ENCODE peak calls at places on chromosome 3, in nine cellular contexts. One of them, this sample, is unnamed.

GRCh38 chr3:159762238-159762637 is 226.4 kb upstream of the IL12A start:
- DNase-seq in activated effector memory CD4-positive, alpha-beta T cell treated with Interleukin-2 at 50 U/mL for 16 hours: no peak
- DNase-seq in left cardiac atrium: no peak
- DNase-seq in substantia nigra: no peak
- DNase-seq in H1: no peak
- DNase-seq in H7: no peak
- DNase-seq in NCI-H1694: no peak
- DNase-seq in hypothalamus: no peak
- DNase-seq in upper lobe of right lung: no peak
- DNase-seq in this sample: peak

GRCh38 chr3:179179979-179180758 is 32.0 kb downstream of the PIK3CA start:
- DNase-seq in NCI-H1694: no peak
- DNase-seq in activated effector memory CD4-positive, alpha-beta T cell treated with Interleukin-2 at 50 U/mL for 16 hours: no peak
- DNase-seq in left cardiac atrium: no peak
- DNase-seq in upper lobe of right lung: no peak
- DNase-seq in hypothalamus: no peak
- DNase-seq in H7: no peak
- DNase-seq in H1: no peak
- DNase-seq in substantia nigra: no peak
- DNase-seq in this sample: peak

GRCh38 chr3:45043715-45044299 is 17.7 kb downstream of the CLEC3B start:
- DNase-seq in activated effector memory CD4-positive, alpha-beta T cell treated with Interleukin-2 at 50 U/mL for 16 hours: no peak
- DNase-seq in substantia nigra: no peak
- DNase-seq in left cardiac atrium: no peak
- DNase-seq in upper lobe of right lung: no peak
- DNase-seq in H7: no peak
- DNase-seq in hypothalamus: no peak
- DNase-seq in H1: no peak
- DNase-seq in NCI-H1694: no peak
- DNase-seq in this sample: peak

GRCh38 chr3:151795276-151795675 is 18.6 kb upstream of the AADAC start:
- DNase-seq in NCI-H1694: no peak
- DNase-seq in H1: no peak
- DNase-seq in left cardiac atrium: no peak
- DNase-seq in activated effector memory CD4-positive, alpha-beta T cell treated with Interleukin-2 at 50 U/mL for 16 hours: no peak
- DNase-seq in hypothalamus: no peak
- DNase-seq in upper lobe of right lung: no peak
- DNase-seq in H7: no peak
- DNase-seq in substantia nigra: no peak
- DNase-seq in this sample: peak

GRCh38 chr3:188348445-188349244 is 194.7 kb downstream of the LPP start:
- DNase-seq in NCI-H1694: no peak
- DNase-seq in H7: no peak
- DNase-seq in substantia nigra: no peak
- DNase-seq in hypothalamus: no peak
- DNase-seq in left cardiac atrium: peak
- DNase-seq in activated effector memory CD4-positive, alpha-beta T cell treated with Interleukin-2 at 50 U/mL for 16 hours: no peak
- DNase-seq in H1: no peak
- DNase-seq in upper lobe of right lung: no peak
- DNase-seq in this sample: peak

GRCh38 chr3:144162042-144162441 is 190.4 kb downstream of the DIPK2A start:
- DNase-seq in NCI-H1694: no peak
- DNase-seq in hypothalamus: no peak
- DNase-seq in substantia nigra: no peak
- DNase-seq in activated effector memory CD4-positive, alpha-beta T cell treated with Interleukin-2 at 50 U/mL for 16 hours: no peak
- DNase-seq in H7: no peak
- DNase-seq in H1: no peak
- DNase-seq in left cardiac atrium: no peak
- DNase-seq in upper lobe of right lung: no peak
- DNase-seq in this sample: peak

GRCh38 chr3:14576163-14576562 is 36.0 kb upstream of the GRIP2 start:
- DNase-seq in activated effector memory CD4-positive, alpha-beta T cell treated with Interleukin-2 at 50 U/mL for 16 hours: no peak
- DNase-seq in hypothalamus: no peak
- DNase-seq in H1: no peak
- DNase-seq in NCI-H1694: no peak
- DNase-seq in left cardiac atrium: no peak
- DNase-seq in upper lobe of right lung: no peak
- DNase-seq in substantia nigra: no peak
- DNase-seq in H7: no peak
- DNase-seq in this sample: no peak

GRCh38 chr3:168864107-168865021 is 768.6 kb upstream of the GOLIM4 start:
- DNase-seq in left cardiac atrium: no peak
- DNase-seq in activated effector memory CD4-positive, alpha-beta T cell treated with Interleukin-2 at 50 U/mL for 16 hours: no peak
- DNase-seq in hypothalamus: no peak
- DNase-seq in NCI-H1694: no peak
- DNase-seq in H7: no peak
- DNase-seq in H1: no peak
- DNase-seq in substantia nigra: no peak
- DNase-seq in upper lobe of right lung: no peak
- DNase-seq in this sample: no peak

GRCh38 chr3:42013652-42014442 is 51.9 kb upstream of the ULK4 start:
- DNase-seq in NCI-H1694: no peak
- DNase-seq in hypothalamus: no peak
- DNase-seq in activated effector memory CD4-positive, alpha-beta T cell treated with Interleukin-2 at 50 U/mL for 16 hours: peak
- DNase-seq in left cardiac atrium: peak
- DNase-seq in H1: peak
- DNase-seq in upper lobe of right lung: peak
- DNase-seq in substantia nigra: no peak
- DNase-seq in H7: peak
- DNase-seq in this sample: peak